ENCODE peak calls at places on chromosomes 11 and 22, in six cellular contexts. A is A549, D is GM12878, Y is H1, N is SK-N-SH, V is HepG2. U is an unnamed sample.

GRCh38 chr22:44173154-44173553 is 7.6 kb upstream of the PARVG start:
- DNase-seq in A (no peak), D (no peak), Y (no peak), N (no peak), V (no peak), U (no peak)

GRCh38 chr11:36383200-36383599 is 87.1 kb downstream of the PRR5L start:
- DNase-seq in A (no peak), D (no peak), Y (no peak), N (no peak), V (no peak), U (no peak)

GRCh38 chr11:103035656-103036434 is 56.1 kb downstream of the DCUN1D5 start:
- DNase-seq in A (peak), D (peak), Y (no peak), N (peak), V (peak), U (peak)

GRCh38 chr22:40955516-40955915 is 4.3 kb downstream of the RBX1 start:
- DNase-seq in A (no peak), D (no peak), Y (no peak), N (no peak), V (no peak), U (no peak)

GRCh38 chr11:59172345-59173079 is 580 bp downstream of the DTX4 start:
- DNase-seq in A (no peak), D (peak), Y (no peak), N (peak), V (peak), U (no peak)

GRCh38 chr11:25242928-25243327 is 746.1 kb downstream of the LUZP2 start:
- DNase-seq in A (no peak), D (no peak), Y (no peak), N (no peak), V (no peak), U (no peak)

GRCh38 chr11:92048415-92048814 is 176.2 kb upstream of the FAT3 start:
- DNase-seq in A (no peak), D (no peak), Y (no peak), N (no peak), V (no peak), U (no peak)

GRCh38 chr11:33005175-33005574 is 10.5 kb upstream of the DEPDC7 start:
- DNase-seq in A (no peak), D (no peak), Y (no peak), N (no peak), V (no peak), U (no peak)

GRCh38 chr22:39110631-39111561 is 13.9 kb downstream of the APOBEC3H start:
- DNase-seq in A (no peak), D (no peak), Y (no peak), N (peak), V (peak), U (no peak)

GRCh38 chr22:49036513-49036912 is 791.2 kb downstream of the BRD1 start:
- DNase-seq in A (no peak), D (no peak), Y (no peak), N (no peak), V (no peak), U (no peak)

GRCh38 chr11:10954184-10954583 is 96.3 kb upstream of the ZBED5 start:
- DNase-seq in A (no peak), D (no peak), Y (no peak), N (no peak), V (no peak), U (no peak)

GRCh38 chr11:64971421-64972233 is at the start of gene MAJIN:
- DNase-seq in A (peak), D (peak), Y (peak), N (no peak), V (no peak), U (peak)

GRCh38 chr22:41197808-41198585 is 7.1 kb upstream of the L3MBTL2 start:
- DNase-seq in A (peak), D (no peak), Y (no peak), N (peak), V (no peak), U (peak)

GRCh38 chr22:25475554-25476022 is 88.9 kb upstream of the GRK3 start:
- DNase-seq in A (no peak), D (no peak), Y (no peak), N (peak), V (no peak), U (no peak)

GRCh38 chr11:69974528-69974927 is 103.6 kb upstream of the ANO1 start:
- DNase-seq in A (no peak), D (no peak), Y (no peak), N (no peak), V (no peak), U (no peak)

GRCh38 chr11:16356751-16357365 is 512 bp upstream of the SOX6 start:
- DNase-seq in A (no peak), D (no peak), Y (no peak), N (no peak), V (no peak), U (no peak)

GRCh38 chr11:36273110-36273509 is 16.1 kb downstream of the COMMD9 start:
- DNase-seq in A (no peak), D (no peak), Y (no peak), N (no peak), V (no peak), U (no peak)

GRCh38 chr11:88680806-88681205 is 343.3 kb upstream of the CTSC start:
- DNase-seq in A (no peak), D (no peak), Y (no peak), N (no peak), V (no peak), U (no peak)

GRCh38 chr11:62556872-62557631 is 10.4 kb upstream of the AHNAK start:
- DNase-seq in A (no peak), D (peak), Y (no peak), N (no peak), V (no peak), U (peak)

GRCh38 chr11:110763249-110764011 is 51.2 kb upstream of the ARHGAP20 start:
- DNase-seq in A (no peak), D (no peak), Y (no peak), N (no peak), V (peak), U (no peak)

GRCh38 chr11:119533931-119534694 is 111.1 kb upstream of the THY1 start:
- DNase-seq in A (peak), D (peak), Y (peak), N (peak), V (peak), U (peak)

GRCh38 chr22:24325105-24325757 is 54.6 kb downstream of the SPECC1L start:
- DNase-seq in A (peak), D (peak), Y (no peak), N (peak), V (peak), U (peak)

GRCh38 chr11:104091281-104092071 is 55.0 kb downstream of the DDI1 start:
- DNase-seq in A (no peak), D (no peak), Y (no peak), N (no peak), V (no peak), U (no peak)

GRCh38 chr22:50399751-50400331 is 56.7 kb downstream of the PPP6R2 start:
- DNase-seq in A (peak), D (no peak), Y (peak), N (peak), V (peak), U (peak)

GRCh38 chr11:46718155-46719019 is 626 bp upstream of the F2 start:
- DNase-seq in A (peak), D (no peak), Y (no peak), N (no peak), V (peak), U (no peak)

GRCh38 chr11:125257185-125257584 is 92.6 kb downstream of the PKNOX2 start:
- DNase-seq in A (peak), D (no peak), Y (no peak), N (peak), V (no peak), U (peak)

GRCh38 chr11:2164861-2165555 is 4.0 kb upstream of the INS start:
- DNase-seq in A (no peak), D (no peak), Y (no peak), N (no peak), V (no peak), U (no peak)

GRCh38 chr11:2167141-2168045 is 4.2 kb downstream of the TH start:
- DNase-seq in A (no peak), D (no peak), Y (no peak), N (no peak), V (no peak), U (no peak)

GRCh38 chr11:2165571-2165970 is 4.6 kb upstream of the INS start:
- DNase-seq in A (no peak), D (no peak), Y (no peak), N (no peak), V (no peak), U (no peak)

GRCh38 chr11:2168286-2169000 is 3.2 kb downstream of the TH start:
- DNase-seq in A (no peak), D (no peak), Y (no peak), N (peak), V (no peak), U (no peak)

DNA sequence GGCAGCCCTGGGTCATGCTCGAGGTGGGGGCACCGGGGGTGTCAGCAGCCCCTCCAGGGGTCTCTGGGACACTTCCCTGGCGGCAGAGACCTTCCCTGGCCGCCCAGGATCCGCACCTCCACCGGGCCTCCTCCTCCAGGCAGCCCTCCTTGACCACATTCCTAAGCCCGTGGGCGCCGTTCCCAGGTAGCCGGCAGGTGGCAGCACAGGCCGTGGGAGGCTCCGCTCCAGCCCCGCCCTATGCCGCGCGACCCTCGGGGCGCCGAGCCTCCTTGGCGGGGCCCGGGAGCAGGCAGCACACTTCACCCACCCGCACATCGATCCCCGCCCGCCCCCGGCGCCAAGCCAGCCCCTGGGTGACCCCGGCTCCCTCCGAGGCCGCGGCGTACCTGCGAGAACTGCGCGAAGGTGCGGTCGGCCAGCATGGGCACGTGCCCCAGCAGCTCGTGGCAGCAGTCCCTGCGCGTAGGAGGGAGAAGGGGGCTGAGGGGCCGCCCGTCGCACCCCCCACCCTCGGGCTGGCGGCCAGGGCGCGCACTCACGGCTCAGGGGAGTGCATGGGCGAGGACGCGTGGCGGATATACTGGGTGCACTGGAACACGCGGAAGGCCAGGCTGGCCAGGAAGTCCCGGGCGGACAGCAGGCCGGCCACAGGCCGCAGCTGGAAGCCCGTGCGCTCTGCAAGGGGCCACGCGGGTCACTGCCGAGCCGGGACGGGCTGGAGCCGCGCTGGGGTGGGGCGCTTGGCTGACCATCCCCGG is 5.3 kb upstream of the INS start:
- DNase-seq in A (no peak), D (no peak), Y (no peak), N (no peak), V (no peak), U (peak)
- TF ChIP-seq EP300 in A (no peak), D (no peak), Y (no peak), N (no peak), V (no peak), U (no peak)

GRCh38 chr11:93536346-93536871 is 6.8 kb downstream of the SMCO4 start:
- DNase-seq in A (no peak), D (no peak), Y (no peak), N (no peak), V (no peak), U (no peak)

GRCh38 chr11:93537767-93538261 is 5.4 kb downstream of the SMCO4 start:
- DNase-seq in A (no peak), D (no peak), Y (no peak), N (no peak), V (no peak), U (no peak)

GRCh38 chr11:93540337-93540736 is 2.9 kb downstream of the SMCO4 start:
- DNase-seq in A (no peak), D (no peak), Y (no peak), N (no peak), V (no peak), U (no peak)

GRCh38 chr11:93541154-93541553 is 2.0 kb downstream of the SMCO4 start:
- DNase-seq in A (no peak), D (no peak), Y (no peak), N (no peak), V (no peak), U (no peak)

DNA sequence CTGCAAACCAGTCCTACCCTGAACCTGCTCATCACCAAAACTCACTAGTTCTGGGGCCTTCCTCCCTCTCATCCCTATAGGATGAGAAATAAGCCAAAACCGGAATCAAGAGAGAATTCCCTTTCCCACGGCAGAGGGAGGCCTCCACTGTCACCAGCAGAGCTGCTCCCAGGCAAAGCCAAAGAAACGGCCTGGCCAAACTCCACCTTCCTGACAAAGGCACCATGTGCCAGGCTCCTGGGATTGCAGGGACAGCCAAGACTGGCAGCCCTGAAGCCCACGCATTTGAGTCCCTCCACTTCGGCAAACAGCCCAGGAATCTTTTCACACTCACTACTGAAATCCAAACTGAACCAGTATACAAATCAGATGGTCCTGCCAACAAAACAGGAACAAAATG is 6.2 kb downstream of the SMCO4 start:
- DNase-seq in A (no peak), D (no peak), Y (no peak), N (no peak), V (no peak), U (no peak)
- TF ChIP-seq RAD21 in A (no peak), D (no peak), Y (no peak), N (no peak), V (no peak), U (no peak)

GRCh38 chr11:68678031-68678441 is 6.3 kb upstream of the GAL start:
- DNase-seq in A (no peak), D (no peak), Y (no peak), N (no peak), V (no peak), U (no peak)

GRCh38 chr11:68677432-68677831 is 6.9 kb upstream of the GAL start:
- DNase-seq in A (peak), D (no peak), Y (peak), N (peak), V (peak), U (peak)

GRCh38 chr11:68683086-68683951 is 1.0 kb upstream of the GAL start:
- DNase-seq in A (no peak), D (no peak), Y (no peak), N (no peak), V (no peak), U (no peak)

GRCh38 chr11:68682531-68682931 is 1.8 kb upstream of the GAL start:
- DNase-seq in A (no peak), D (no peak), Y (no peak), N (no peak), V (no peak), U (no peak)

DNA sequence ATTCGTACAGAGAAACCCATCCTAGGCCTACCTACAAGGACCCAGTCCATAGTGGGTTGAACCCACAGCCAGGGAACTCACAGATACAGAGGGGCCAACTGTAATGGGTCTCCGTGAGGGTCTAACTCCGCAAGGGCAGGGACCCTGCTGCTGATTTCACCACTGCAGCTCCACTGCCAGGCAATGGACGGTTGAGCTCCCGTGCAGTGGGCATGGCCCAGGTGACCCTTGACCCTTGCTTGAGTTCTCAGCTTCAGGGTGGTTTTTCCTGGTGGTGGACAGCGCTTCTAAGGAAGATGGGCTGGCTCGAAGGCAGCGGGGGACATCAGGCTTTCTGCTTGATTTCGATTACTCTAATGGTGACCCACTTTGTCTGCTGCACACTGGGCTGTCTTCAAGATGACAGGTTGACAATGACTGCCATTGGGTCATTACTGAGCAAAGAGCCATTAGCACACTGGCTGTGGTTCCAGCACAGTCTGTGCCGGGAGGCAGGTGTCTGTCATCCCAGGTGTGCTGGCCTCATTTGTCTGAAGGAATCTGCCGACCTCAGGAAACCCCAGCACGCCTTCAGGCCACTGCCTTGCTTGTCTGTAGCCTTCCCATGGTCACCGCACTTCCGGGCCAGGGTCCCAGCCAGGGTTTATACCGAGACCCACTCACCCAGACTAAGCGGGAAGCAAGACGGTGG is 3.7 kb upstream of the GAL start:
- DNase-seq in A (no peak), D (no peak), Y (no peak), N (no peak), V (no peak), U (no peak)
- TF ChIP-seq EP300 in A (no peak), D (no peak), Y (no peak), N (no peak), V (no peak), U (no peak)

GRCh38 chr11:2548596-2548995 is 103.8 kb downstream of the KCNQ1 start:
- DNase-seq in A (no peak), D (no peak), Y (no peak), N (no peak), V (no peak), U (no peak)
- TF ChIP-seq RAD21 in A (no peak), D (no peak), Y (no peak), N (no peak), V (no peak), U (no peak)

DNA sequence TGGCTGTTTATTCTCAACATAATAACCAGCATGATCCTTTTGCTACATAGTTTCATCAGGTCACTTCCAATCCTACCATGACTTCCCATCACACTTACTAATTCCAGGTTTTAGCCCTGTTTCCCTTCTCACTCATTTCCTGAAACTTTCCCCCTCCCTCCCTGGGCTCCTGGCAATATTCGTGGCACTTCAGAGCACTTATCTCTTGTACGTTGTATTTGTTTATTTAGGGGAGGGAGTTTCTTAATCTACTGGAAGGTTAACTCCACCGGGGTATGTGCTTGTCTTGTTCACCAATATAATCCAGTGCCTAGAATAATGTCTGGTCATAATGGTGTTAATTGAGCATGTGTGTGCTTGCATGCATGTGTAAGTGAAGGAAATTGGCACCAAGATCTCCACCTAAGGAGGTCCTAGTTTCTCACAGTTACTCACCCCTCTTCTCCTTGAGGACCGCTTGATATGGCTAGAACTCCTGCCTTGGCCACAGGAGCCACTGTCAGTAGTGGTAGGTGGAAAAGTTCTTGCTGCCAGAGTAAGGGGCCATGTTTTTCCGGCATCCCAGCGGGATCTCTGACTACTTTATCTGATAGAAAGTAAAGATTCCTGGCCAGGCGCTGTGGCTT is 11.7 kb downstream of the EIF3L start:
- DNase-seq in A (no peak), D (no peak), Y (no peak), N (no peak), V (no peak), U (no peak)
- TF ChIP-seq EP300 in A (no peak), D (no peak), Y (no peak), N (no peak), V (no peak), U (no peak)

DNA sequence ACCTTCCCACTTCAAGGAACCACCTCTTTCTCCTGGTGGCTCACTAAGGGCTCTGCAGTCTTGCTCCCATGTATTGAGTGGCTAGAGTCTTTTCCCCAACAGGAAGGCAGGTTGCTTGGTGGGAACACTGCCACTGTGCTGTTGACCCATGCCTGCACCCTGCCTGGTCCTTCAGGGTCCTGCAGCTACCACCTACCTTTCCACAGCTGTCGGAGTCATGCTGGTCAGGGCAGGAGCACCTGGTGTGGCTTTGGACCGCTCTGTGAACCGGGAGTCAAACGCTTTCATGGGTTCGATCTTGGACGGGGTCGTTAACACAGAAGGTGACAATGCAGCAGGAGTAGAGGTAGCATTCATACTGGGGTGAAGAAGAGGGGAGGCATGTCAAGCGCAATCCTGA is 56.1 kb downstream of the HIRA start:
- DNase-seq in A (no peak), D (no peak), Y (no peak), N (no peak), V (no peak), U (no peak)
- TF ChIP-seq RAD21 in A (no peak), D (no peak), Y (no peak), N (no peak), V (no peak), U (no peak)